ENCODE peak calls at places on chromosomes 13 and 19, in eight cellular contexts. C is endodermal cell, Z is epithelial cell of esophagus, H is cardiac muscle cell, R is BE2C, P is pancreas, L is brain microvascular endothelial cell, T is tibial artery. J is an unnamed sample.

GRCh38 chr19:44260343-44260681 is 626 bp downstream of the ZNF233 start:
- DNase-seq in Z (no peak), L (no peak), P (no peak), H (no peak), R (no peak), C (peak), T (no peak), J (no peak)

GRCh38 chr13:29924482-29924884 is 74.1 kb upstream of the UBL3 start:
- DNase-seq in C (no peak), Z (peak), L (peak), P (peak), H (peak), T (no peak), R (no peak), J (peak)

GRCh38 chr19:4369888-4370260 is 26.5 kb downstream of the MPND start:
- DNase-seq in T (no peak), Z (peak), H (no peak), R (peak), L (no peak), C (peak), P (no peak), J (no peak)

GRCh38 chr13:85586422-85586831 is 212.8 kb downstream of the SLITRK6 start:
- DNase-seq in L (peak), R (no peak), P (no peak), Z (peak), C (no peak), H (no peak), T (no peak), J (no peak)

GRCh38 chr13:34349091-34349722 is 531.3 kb downstream of the RFC3 start:
- DNase-seq in Z (peak), C (no peak), H (peak), T (peak), L (peak), R (no peak), P (peak), J (peak)

GRCh38 chr19:279656-280055 is 11.5 kb downstream of the PLPP2 start:
- DNase-seq in C (no peak), R (no peak), T (no peak), H (no peak), L (no peak), Z (no peak), P (no peak), J (no peak)

GRCh38 chr13:31372454-31372853 is 172.7 kb downstream of the B3GLCT start:
- DNase-seq in P (no peak), C (no peak), H (no peak), R (no peak), T (no peak), Z (no peak), L (no peak), J (no peak)

GRCh38 chr19:21603431-21604153 is 98.2 kb downstream of the ZNF429 start:
- DNase-seq in Z (no peak), L (no peak), P (no peak), T (no peak), C (no peak), R (peak), H (no peak), J (no peak)

GRCh38 chr19:37932985-37933953 is 26.3 kb downstream of the SIPA1L3 start:
- DNase-seq in L (no peak), C (peak), Z (peak), T (no peak), R (peak), H (peak), P (peak), J (peak)

GRCh38 chr13:40275636-40276035 is 390.8 kb downstream of the FOXO1 start:
- DNase-seq in R (no peak), Z (peak), T (no peak), H (peak), C (no peak), L (peak), P (no peak), J (peak)

GRCh38 chr13:32829269-32829668 is 187.0 kb upstream of the KL start:
- DNase-seq in T (no peak), P (no peak), Z (peak), R (no peak), L (peak), C (no peak), H (no peak), J (peak)

GRCh38 chr13:83019986-83020385 is 862.3 kb downstream of the SLITRK1 start:
- DNase-seq in L (no peak), Z (no peak), R (no peak), C (no peak), P (no peak), T (no peak), H (peak), J (no peak)

GRCh38 chr13:53343345-53343744 is 314.7 kb downstream of the OLFM4 start:
- DNase-seq in T (no peak), H (no peak), Z (no peak), C (peak), P (no peak), L (no peak), R (no peak), J (no peak)

GRCh38 chr19:6225232-6225635 is 54.5 kb downstream of the MLLT1 start:
- DNase-seq in L (no peak), Z (no peak), P (no peak), C (no peak), T (no peak), R (no peak), H (no peak), J (no peak)

GRCh38 chr13:36323951-36324566 is 22.1 kb downstream of the SPART start:
- DNase-seq in R (no peak), L (peak), H (peak), T (no peak), P (no peak), C (peak), Z (no peak), J (peak)

GRCh38 chr19:11422163-11423068 is 3.3 kb upstream of the RGL3 start:
- DNase-seq in L (peak), T (peak), Z (peak), H (peak), C (peak), P (peak), R (no peak), J (peak)

GRCh38 chr19:11381535-11382369 is 2.4 kb downstream of the EPOR start:
- DNase-seq in C (peak), L (peak), Z (peak), P (peak), H (peak), R (peak), T (no peak), J (peak)

GRCh38 chr19:36514012-36514612 is 14.0 kb downstream of the ZNF260 start:
- DNase-seq in P (no peak), Z (no peak), C (no peak), T (no peak), L (no peak), R (no peak), H (no peak), J (no peak)

GRCh38 chr19:3057275-3057714 is 5.0 kb downstream of the TLE5 start:
- DNase-seq in T (peak), P (peak), Z (peak), L (no peak), R (peak), C (peak), H (peak), J (no peak)

GRCh38 chr13:35345992-35346391 is 130.5 kb downstream of the MAB21L1 start:
- DNase-seq in H (no peak), C (no peak), L (no peak), Z (no peak), T (no peak), R (peak), P (no peak), J (no peak)

GRCh38 chr19:39133431-39134270 is 8.1 kb downstream of the PAK4 start:
- DNase-seq in Z (no peak), L (no peak), P (peak), C (peak), T (no peak), H (peak), R (no peak), J (no peak)

GRCh38 chr13:80037505-80037888 is 303.4 kb downstream of the SPRY2 start:
- DNase-seq in Z (peak), P (no peak), C (no peak), R (no peak), T (no peak), H (peak), L (peak), J (peak)

GRCh38 chr13:99122171-99122570 is 78.5 kb upstream of the UBAC2 start:
- DNase-seq in Z (no peak), L (no peak), H (no peak), P (no peak), T (no peak), C (no peak), R (no peak), J (no peak)

GRCh38 chr13:111302045-111302722 is 18.3 kb upstream of the TEX29 start:
- DNase-seq in Z (no peak), T (no peak), H (no peak), R (no peak), C (no peak), P (no peak), L (no peak), J (no peak)

GRCh38 chr13:61187471-61187870 is 228.2 kb downstream of the PCDH20 start:
- DNase-seq in Z (no peak), P (no peak), T (no peak), R (no peak), C (no peak), H (no peak), L (no peak), J (no peak)

GRCh38 chr13:75363371-75363770 is 118.6 kb downstream of the TBC1D4 start:
- DNase-seq in T (no peak), L (no peak), C (no peak), P (no peak), R (no peak), H (no peak), Z (no peak), J (no peak)

GRCh38 chr19:44401108-44401786 is at the start of gene ZNF285:
- DNase-seq in L (peak), H (peak), P (peak), R (peak), C (peak), Z (peak), T (peak), J (peak)

GRCh38 chr19:10095948-10096614 is 6.4 kb downstream of the ANGPTL6 start:
- DNase-seq in Z (peak), T (peak), P (peak), H (peak), C (peak), R (peak), L (peak), J (peak)

GRCh38 chr13:96041326-96042092 is 11.7 kb downstream of the UGGT2 start:
- DNase-seq in Z (no peak), P (no peak), C (peak), T (no peak), H (no peak), R (no peak), L (no peak), J (no peak)

GRCh38 chr13:106899444-106899843 is 331.5 kb upstream of the ARGLU1 start:
- DNase-seq in T (no peak), H (no peak), C (no peak), P (no peak), L (no peak), Z (no peak), R (no peak), J (no peak)

GRCh38 chr13:52707375-52707774 is 32.2 kb downstream of the CNMD start:
- DNase-seq in L (no peak), R (no peak), Z (no peak), C (no peak), T (no peak), P (no peak), H (peak), J (no peak)

GRCh38 chr19:45824041-45824471 is 8.9 kb upstream of the RSPH6A start:
- DNase-seq in P (no peak), T (no peak), C (peak), Z (peak), R (peak), L (no peak), H (no peak), J (peak)

GRCh38 chr13:66673401-66673800 is 556.7 kb downstream of the PCDH9 start:
- DNase-seq in C (no peak), R (no peak), L (peak), Z (no peak), H (peak), T (no peak), P (no peak), J (peak)

GRCh38 chr13:110239280-110240120 is 67.5 kb downstream of the COL4A1 start:
- DNase-seq in P (no peak), R (no peak), T (no peak), H (no peak), Z (no peak), L (no peak), C (no peak), J (no peak)

DNA sequence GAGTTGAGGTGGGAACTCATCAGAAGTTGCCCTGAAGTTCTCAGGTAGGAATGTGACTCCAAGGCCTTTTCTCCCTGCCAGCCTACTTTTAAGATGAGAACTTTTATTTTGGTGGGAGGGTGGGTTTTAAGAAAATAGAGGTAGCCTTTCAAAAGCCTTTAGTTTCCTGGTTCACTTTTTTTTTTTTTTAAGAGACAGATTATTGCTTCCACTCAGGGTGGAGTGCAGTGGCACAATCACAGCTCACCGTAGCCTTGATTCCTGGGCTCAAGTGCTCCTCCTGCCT is 3.0 kb downstream of the C19orf67 start:
- DNase-seq in P (no peak), T (no peak), H (no peak), C (no peak), Z (no peak), L (no peak), R (no peak), J (no peak)
- H3K4me3 ChIP-seq in P (peak), T (peak), H (no peak), C (no peak), Z (peak), L (no peak), R (no peak), J (no peak)

DNA sequence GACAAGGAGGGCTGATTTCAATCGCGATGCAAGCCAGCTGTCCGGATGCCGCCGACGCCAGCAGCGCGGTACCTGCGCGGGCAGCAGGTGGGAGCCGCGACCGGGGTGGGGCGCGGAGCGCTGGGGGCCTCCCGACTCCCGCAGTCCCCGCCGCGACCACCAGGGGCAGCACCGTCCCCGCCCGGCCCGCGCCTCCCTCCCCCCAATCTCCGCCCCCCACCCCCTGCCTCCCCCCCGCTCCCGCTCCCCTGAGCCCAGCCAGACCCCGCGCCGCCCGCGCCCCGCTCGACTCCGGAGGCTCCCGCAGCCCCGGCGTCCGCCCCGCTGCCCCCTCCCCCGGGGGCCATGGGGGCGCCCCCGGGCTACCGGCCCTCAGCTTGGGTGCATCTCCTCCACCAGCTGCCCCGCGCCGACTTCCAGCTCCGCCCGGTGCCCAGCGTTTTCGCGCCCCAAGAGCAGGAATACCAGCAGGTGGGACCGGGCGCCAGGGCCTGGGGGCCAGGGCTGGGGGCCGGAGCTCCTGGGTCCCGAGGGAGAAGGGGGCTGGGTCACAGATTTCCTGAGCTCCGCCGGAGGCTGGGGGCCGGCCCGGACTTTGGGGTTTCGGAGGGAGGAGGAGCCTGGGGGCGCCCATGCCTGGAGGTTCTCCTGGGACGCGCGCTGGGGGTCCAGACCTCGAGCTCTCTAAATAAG is at the start of gene TTYH1:
- DNase-seq in R (no peak), P (no peak), H (no peak), T (no peak), C (peak), Z (no peak), L (no peak), J (no peak)
- TF ChIP-seq CTCF in R (no peak), P (peak), H (peak), T (no peak), C (peak), Z (no peak), L (peak), J (no peak)

GRCh38 chr19:53865523-53865917 is 2.2 kb upstream of the MYADM start:
- DNase-seq in Z (no peak), T (no peak), R (no peak), P (no peak), L (no peak), C (no peak), H (no peak), J (peak)
- H3K4me3 ChIP-seq in Z (no peak), T (peak), R (peak), P (no peak), L (no peak), C (peak), H (peak), J (no peak)

GRCh38 chr19:57578487-57579205 is at the start of gene ZNF416:
- DNase-seq in L (peak), C (peak), R (peak), T (peak), P (peak), Z (peak), H (peak), J (peak)
- TF ChIP-seq CTCF in L (peak), C (no peak), R (peak), T (no peak), P (no peak), Z (peak), H (peak), J (peak)

GRCh38 chr19:17243340-17243853 is 2.3 kb downstream of the NR2F6 start:
- DNase-seq in H (no peak), L (no peak), P (no peak), Z (no peak), R (no peak), C (no peak), T (no peak), J (no peak)
- H3K4me3 ChIP-seq in H (peak), L (peak), P (peak), Z (peak), R (peak), C (peak), T (peak), J (peak)

DNA sequence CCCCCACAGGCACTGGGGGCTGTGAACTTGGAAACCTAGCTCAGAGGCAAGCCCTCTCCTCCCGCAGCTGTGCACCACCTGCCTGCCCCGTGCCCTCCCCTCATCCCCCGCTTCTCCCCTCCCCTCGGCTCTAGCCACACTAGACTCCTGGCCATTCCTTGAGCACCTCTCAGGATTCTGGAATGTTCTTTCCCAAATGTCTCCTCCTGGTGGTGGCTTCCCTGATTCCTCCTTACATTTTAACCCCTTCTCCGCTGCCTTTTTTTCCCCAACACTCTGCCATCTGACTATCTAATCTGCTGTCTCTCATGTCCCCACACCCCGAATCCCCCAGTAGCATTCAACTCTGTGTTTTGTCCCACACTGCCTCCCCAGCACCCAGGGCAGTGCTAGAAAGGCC is 6.7 kb downstream of the NANOS3 start:
- DNase-seq in T (no peak), H (no peak), L (no peak), Z (no peak), C (no peak), P (no peak), R (no peak), J (no peak)
- TF ChIP-seq CTCF in T (no peak), H (peak), L (peak), Z (peak), C (peak), P (no peak), R (peak), J (no peak)